ENCODE peak calls at places on chromosomes 13 and 19, in six cellular contexts. Q is adrenal gland; E is fibroblast of lung; V is activated T-cell treated with anti-CD3 and anti-CD28 coated beads, Interleukin-2, amount 50 U/mL, for 24 hours; R is heart left ventricle; K is skeletal muscle cell. O is an unnamed sample.

GRCh38 chr13:94249512-94249911 is 230.0 kb downstream of the DCT start:
- DNase-seq in Q (no peak), E (peak), V (no peak), R (no peak), K (peak), O (no peak)

GRCh38 chr19:13058951-13059660 is 43.6 kb downstream of the LYL1 start:
- DNase-seq in Q (no peak), E (no peak), V (no peak), R (no peak), K (no peak), O (no peak)

GRCh38 chr19:46665072-46665471 is 4.1 kb upstream of the DACT3 start:
- DNase-seq in Q (no peak), E (no peak), V (no peak), R (no peak), K (no peak), O (no peak)

GRCh38 chr13:44919103-44919804 is 70.0 kb downstream of the NUFIP1 start:
- DNase-seq in Q (peak), E (no peak), V (no peak), R (no peak), K (no peak), O (no peak)

GRCh38 chr13:82803341-82803740 is 1078.9 kb downstream of the SLITRK1 start:
- DNase-seq in Q (no peak), E (peak), V (no peak), R (no peak), K (peak), O (no peak)

GRCh38 chr13:40445557-40445990 is 220.9 kb downstream of the FOXO1 start:
- DNase-seq in Q (peak), E (no peak), V (no peak), R (peak), K (no peak), O (no peak)

GRCh38 chr13:107764012-107764411 is 451.3 kb downstream of the LIG4 start:
- DNase-seq in Q (no peak), E (peak), V (no peak), R (no peak), K (no peak), O (no peak)

GRCh38 chr19:18086590-18087138 is at the start of gene IL12RB1:
- DNase-seq in Q (no peak), E (no peak), V (peak), R (no peak), K (no peak), O (peak)

O was measured in CD8-positive, alpha-beta memory T cell.